ENCODE peak calls at places on chromosome 11, in five cellular contexts. One of them, this sample, is unnamed.

GRCh38 chr11:78158987-78159662 is 19.7 kb upstream of the ALG8 start:
- DNase-seq in globus pallidus: peak; percentile 45
- DNase-seq in left lung: no peak
- DNase-seq in choroid plexus epithelial cell: no peak
- DNase-seq in NT2/D1: no peak
- DNase-seq in this sample: no peak

GRCh38 chr11:87917111-87917510 is 258.1 kb downstream of the RAB38 start:
- DNase-seq in globus pallidus: no peak
- DNase-seq in left lung: no peak
- DNase-seq in choroid plexus epithelial cell: no peak
- DNase-seq in NT2/D1: no peak
- DNase-seq in this sample: peak; percentile 76

GRCh38 chr11:101187748-101188147 is 58.1 kb upstream of the PGR start:
- DNase-seq in globus pallidus: no peak
- DNase-seq in left lung: no peak
- DNase-seq in choroid plexus epithelial cell: no peak
- DNase-seq in NT2/D1: no peak
- DNase-seq in this sample: no peak

GRCh38 chr11:132111781-132112380 is 741.5 kb downstream of the NTM start:
- DNase-seq in globus pallidus: no peak
- DNase-seq in left lung: no peak
- DNase-seq in choroid plexus epithelial cell: peak; percentile 92
- DNase-seq in NT2/D1: no peak
- DNase-seq in this sample: peak; percentile 78

GRCh38 chr11:44638032-44638431 is 72.6 kb downstream of the CD82 start:
- DNase-seq in globus pallidus: no peak
- DNase-seq in left lung: no peak
- DNase-seq in choroid plexus epithelial cell: no peak
- DNase-seq in NT2/D1: no peak
- DNase-seq in this sample: peak; percentile 13

GRCh38 chr11:115682101-115682500 is 177.9 kb upstream of the CADM1 start:
- DNase-seq in globus pallidus: no peak
- DNase-seq in left lung: no peak
- DNase-seq in choroid plexus epithelial cell: no peak
- DNase-seq in NT2/D1: no peak
- DNase-seq in this sample: no peak

GRCh38 chr11:70734911-70735310 is 336.6 kb downstream of the CTTN start:
- DNase-seq in globus pallidus: no peak
- DNase-seq in left lung: no peak
- DNase-seq in choroid plexus epithelial cell: no peak
- DNase-seq in NT2/D1: no peak
- DNase-seq in this sample: no peak

GRCh38 chr11:33691051-33691864 is 9.4 kb downstream of the C11orf91 start:
- DNase-seq in globus pallidus: no peak
- DNase-seq in left lung: no peak
- DNase-seq in choroid plexus epithelial cell: no peak
- DNase-seq in NT2/D1: no peak
- DNase-seq in this sample: peak; percentile 70

GRCh38 chr11:29333993-29334780 is 682.6 kb downstream of the KCNA4 start:
- DNase-seq in globus pallidus: peak; percentile 24
- DNase-seq in left lung: no peak
- DNase-seq in choroid plexus epithelial cell: peak; percentile 84
- DNase-seq in NT2/D1: no peak
- DNase-seq in this sample: peak; percentile 58

GRCh38 chr11:1560618-1561251 is 11.3 kb downstream of the DUSP8 start:
- DNase-seq in globus pallidus: no peak
- DNase-seq in left lung: no peak
- DNase-seq in choroid plexus epithelial cell: no peak
- DNase-seq in NT2/D1: no peak
- DNase-seq in this sample: no peak

GRCh38 chr11:117552626-117553025 is 225.0 kb downstream of the CEP164 start:
- DNase-seq in globus pallidus: no peak
- DNase-seq in left lung: no peak
- DNase-seq in choroid plexus epithelial cell: no peak
- DNase-seq in NT2/D1: no peak
- DNase-seq in this sample: no peak

GRCh38 chr11:96215826-96216225 is 127.2 kb downstream of the MAML2 start:
- DNase-seq in globus pallidus: no peak
- DNase-seq in left lung: no peak
- DNase-seq in choroid plexus epithelial cell: no peak
- DNase-seq in NT2/D1: no peak
- DNase-seq in this sample: no peak

GRCh38 chr11:69374110-69374981 is 80.4 kb downstream of the MYEOV start:
- DNase-seq in globus pallidus: no peak
- DNase-seq in left lung: peak; percentile 28
- DNase-seq in choroid plexus epithelial cell: no peak
- DNase-seq in NT2/D1: no peak
- DNase-seq in this sample: no peak

GRCh38 chr11:58830693-58831301 is 13.7 kb downstream of the GLYATL2 start:
- DNase-seq in globus pallidus: no peak
- DNase-seq in left lung: no peak
- DNase-seq in choroid plexus epithelial cell: no peak
- DNase-seq in NT2/D1: no peak
- DNase-seq in this sample: no peak

GRCh38 chr11:121721961-121722360 is 269.2 kb upstream of the SORL1-AS1 start:
- DNase-seq in globus pallidus: peak; percentile 89
- DNase-seq in left lung: no peak
- DNase-seq in choroid plexus epithelial cell: no peak
- DNase-seq in NT2/D1: no peak
- DNase-seq in this sample: no peak

GRCh38 chr11:61022311-61023085 is 51.0 kb downstream of the CD6 start:
- DNase-seq in globus pallidus: no peak
- DNase-seq in left lung: no peak
- DNase-seq in choroid plexus epithelial cell: no peak
- DNase-seq in NT2/D1: no peak
- DNase-seq in this sample: no peak

This sample was measured in bronchial epithelial cell.